ENCODE peak calls at places on chromosomes 2 and 18, in six cellular contexts. C, Q, W, I, E and A are unnamed samples. For H3K4me1, the result is how much of the 10 kb centered on the place peaks cover.

GRCh38 chr2:157107877-157108276 is 149.6 kb upstream of the GALNT5 start:
- DNase-seq in C (no peak), Q (no peak), W (no peak), I (no peak), E (peak), A (no peak)

GRCh38 chr18:55489034-55489741 is 98.8 kb downstream of the TCF4 start:
- DNase-seq in C (no peak), Q (no peak), W (no peak), I (no peak), E (no peak), A (no peak)

GRCh38 chr2:96267159-96267971 is 1.3 kb downstream of the CIAO1 start:
- DNase-seq in C (no peak), Q (no peak), W (peak), I (peak), E (peak), A (no peak)

GRCh38 chr2:49931243-49931642 is 776.9 kb upstream of the FSHR start:
- DNase-seq in C (no peak), Q (no peak), W (no peak), I (no peak), E (no peak), A (no peak)

GRCh38 chr2:37802106-37802791 is 122.8 kb upstream of the RMDN2 start:
- DNase-seq in C (no peak), Q (no peak), W (peak), I (peak), E (no peak), A (no peak)

GRCh38 chr18:48819276-48819675 is 131.5 kb downstream of the SMAD7 start:
- DNase-seq in C (peak), Q (no peak), W (no peak), I (peak), E (no peak), A (peak)

GRCh38 chr2:36253086-36253485 is 102.5 kb upstream of the CRIM1 start:
- DNase-seq in C (no peak), Q (no peak), W (no peak), I (no peak), E (no peak), A (no peak)

GRCh38 chr2:96151595-96152300 is 6.5 kb upstream of the DUSP2 start:
- DNase-seq in C (no peak), Q (no peak), W (peak), I (no peak), E (no peak), A (no peak)

GRCh38 chr18:26614374-26614773 is 66.0 kb upstream of the KCTD1 start:
- DNase-seq in C (no peak), Q (no peak), W (no peak), I (no peak), E (no peak), A (no peak)

GRCh38 chr2:137845422-137845821 is 118.9 kb upstream of the HNMT start:
- DNase-seq in C (no peak), Q (no peak), W (no peak), I (no peak), E (no peak), A (no peak)

GRCh38 chr2:85801871-85802270 is 48.1 kb downstream of the ATOH8 start:
- DNase-seq in C (no peak), Q (no peak), W (no peak), I (no peak), E (no peak), A (no peak)

GRCh38 chr2:71749671-71750101 is 296.3 kb downstream of the DYSF start:
- DNase-seq in C (peak), Q (no peak), W (no peak), I (no peak), E (no peak), A (no peak)

GRCh38 chr18:45724591-45724990 is 610 bp downstream of the SLC14A1 start:
- DNase-seq in C (no peak), Q (no peak), W (no peak), I (no peak), E (no peak), A (no peak)

GRCh38 chr2:190270298-190270697 is 49.3 kb downstream of the HIBCH start:
- DNase-seq in C (no peak), Q (no peak), W (no peak), I (no peak), E (peak), A (no peak)

GRCh38 chr2:8761529-8762164 is 75.8 kb downstream of the KIDINS220 start:
- DNase-seq in C (no peak), Q (no peak), W (no peak), I (no peak), E (peak), A (no peak)

GRCh38 chr2:196036442-196036841 is 32.2 kb downstream of the DNAH7 start:
- DNase-seq in C (no peak), Q (no peak), W (no peak), I (no peak), E (no peak), A (no peak)

GRCh38 chr18:45447364-45448265 is 167.7 kb upstream of the SLC14A2 start:
- DNase-seq in C (no peak), Q (no peak), W (no peak), I (no peak), E (no peak), A (no peak)

GRCh38 chr18:8117008-8117376 is 492.2 kb upstream of the RAB12 start:
- DNase-seq in C (no peak), Q (no peak), W (no peak), I (no peak), E (peak), A (no peak)

GRCh38 chr2:32945286-32945685 is 1.5 kb upstream of the LTBP1 start:
- DNase-seq in C (no peak), Q (no peak), W (no peak), I (no peak), E (no peak), A (no peak)

GRCh38 chr2:56522605-56523089 is 338.9 kb downstream of the CCDC85A start:
- DNase-seq in C (no peak), Q (no peak), W (peak), I (peak), E (peak), A (peak)

GRCh38 chr2:12624911-12625598 is 91.7 kb upstream of the TRIB2 start:
- DNase-seq in C (no peak), Q (no peak), W (no peak), I (no peak), E (no peak), A (no peak)

GRCh38 chr2:132621131-132621875 is 48.7 kb downstream of the LYPD1 start:
- DNase-seq in C (no peak), Q (no peak), W (peak), I (no peak), E (no peak), A (no peak)

GRCh38 chr2:30447149-30448045 is at the start of gene LCLAT1:
- DNase-seq in C (peak), Q (peak), W (peak), I (peak), E (peak), A (peak)

GRCh38 chr2:212843409-212844199 is 305.0 kb upstream of the ERBB4 start:
- DNase-seq in C (no peak), Q (no peak), W (no peak), I (no peak), E (peak), A (no peak)

GRCh38 chr2:237250599-237250998 is 163.4 kb downstream of the COL6A3 start:
- DNase-seq in C (no peak), Q (no peak), W (no peak), I (no peak), E (no peak), A (no peak)

GRCh38 chr2:201858267-201858666 is 51.9 kb downstream of the CDK15 start:
- DNase-seq in C (no peak), Q (no peak), W (no peak), I (no peak), E (no peak), A (no peak)

GRCh38 chr2:184835081-184835728 is 236.9 kb downstream of the ZNF804A start:
- DNase-seq in C (no peak), Q (no peak), W (no peak), I (no peak), E (peak), A (no peak)

GRCh38 chr18:25061345-25061744 is 290.6 kb downstream of the ZNF521 start:
- DNase-seq in C (no peak), Q (no peak), W (no peak), I (no peak), E (no peak), A (no peak)

GRCh38 chr2:95388091-95388692 is 14.3 kb upstream of the FAHD2A start:
- DNase-seq in C (peak), Q (no peak), W (no peak), I (no peak), E (no peak), A (no peak)

GRCh38 chr2:162731917-162732804 is 106.4 kb downstream of the KCNH7 start:
- DNase-seq in C (no peak), Q (no peak), W (no peak), I (no peak), E (no peak), A (no peak)

GRCh38 chr18:77862358-77862757 is 612.7 kb downstream of the GALR1 start:
- DNase-seq in C (no peak), Q (no peak), W (no peak), I (no peak), E (no peak), A (no peak)

GRCh38 chr2:85053802-85054201 is 79.4 kb upstream of the TCF7L1 start:
- DNase-seq in C (no peak), Q (no peak), W (no peak), I (no peak), E (no peak), A (no peak)

GRCh38 chr2:216057688-216058193 is 23.9 kb downstream of the PECR start:
- DNase-seq in C (no peak), Q (no peak), W (peak), I (peak), E (no peak), A (no peak)

GRCh38 chr2:136216073-136216472 is 98.1 kb upstream of the CXCR4 start:
- DNase-seq in C (no peak), Q (no peak), W (no peak), I (no peak), E (no peak), A (no peak)
- H3K4me1 ChIP-seq in C (under half), Q (under half), W (under half), I (under half), E (under half), A (under half)

GRCh38 chr2:42876280-42876840 is 84.0 kb upstream of the HAAO start:
- DNase-seq in C (peak), Q (no peak), W (no peak), I (no peak), E (peak), A (no peak)
- H3K4me1 ChIP-seq in C (under half), Q (under half), W (half or more), I (half or more), E (under half), A (under half)

GRCh38 chr2:222893716-222894115 is 32.9 kb downstream of the ACSL3 start:
- DNase-seq in C (no peak), Q (no peak), W (no peak), I (no peak), E (no peak), A (no peak)

GRCh38 chr2:222892321-222892720 is 31.5 kb downstream of the ACSL3 start:
- DNase-seq in C (no peak), Q (no peak), W (no peak), I (no peak), E (peak), A (no peak)

GRCh38 chr2:222897898-222898297 is 37.1 kb downstream of the ACSL3 start:
- DNase-seq in C (no peak), Q (no peak), W (no peak), I (no peak), E (no peak), A (no peak)

GRCh38 chr2:222891890-222892289 is 31.1 kb downstream of the ACSL3 start:
- DNase-seq in C (no peak), Q (no peak), W (no peak), I (no peak), E (peak), A (no peak)

GRCh38 chr2:222895143-222895542 is 34.3 kb downstream of the ACSL3 start:
- DNase-seq in C (no peak), Q (no peak), W (no peak), I (no peak), E (no peak), A (no peak)
- H3K4me1 ChIP-seq in C (under half), Q (under half), W (under half), I (under half), E (under half), A (half or more)

GRCh38 chr18:29305516-29305915 is 1128.6 kb upstream of the CDH2 start:
- DNase-seq in C (no peak), Q (no peak), W (no peak), I (no peak), E (no peak), A (no peak)
- H3K4me1 ChIP-seq in C (under half), Q (under half), W (under half), I (under half), E (under half), A (under half)

GRCh38 chr18:59665057-59666007 is 31.9 kb downstream of the CCBE1 start:
- DNase-seq in C (no peak), Q (no peak), W (no peak), I (no peak), E (peak), A (no peak)
- H3K4me1 ChIP-seq in C (under half), Q (under half), W (under half), I (under half), E (under half), A (under half)

DNA sequence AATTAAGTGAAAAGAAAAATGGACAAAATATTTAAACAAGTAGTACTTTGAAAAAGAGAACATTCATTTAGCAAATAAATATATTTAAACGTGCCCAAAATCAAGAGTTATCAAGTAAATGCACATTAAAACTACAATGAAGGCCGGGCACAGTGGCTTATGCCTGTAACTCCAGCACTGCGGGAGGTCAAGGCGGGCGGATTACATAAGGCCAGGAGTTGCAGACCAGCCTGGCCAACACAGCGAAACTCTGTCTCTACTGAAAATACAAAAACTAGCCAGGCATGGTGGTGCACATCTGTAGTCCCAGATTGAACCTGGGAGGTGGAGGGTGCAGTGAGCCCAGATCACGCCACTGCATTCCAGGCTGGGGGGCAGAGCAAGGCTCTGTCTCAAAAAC is 9.8 kb downstream of the STAM2 start:
- DNase-seq in C (no peak), Q (no peak), W (peak), I (no peak), E (no peak), A (no peak)
- H3K4me1 ChIP-seq in C (under half), Q (under half), W (under half), I (under half), E (under half), A (half or more)

GRCh38 chr2:230873670-230874401 is 9.1 kb downstream of the ITM2C start:
- DNase-seq in C (no peak), Q (no peak), W (no peak), I (no peak), E (no peak), A (no peak)
- H3K4me1 ChIP-seq in C (under half), Q (under half), W (under half), I (under half), E (under half), A (under half)

GRCh38 chr2:205731521-205731965 is 49.2 kb downstream of the NRP2 start:
- DNase-seq in C (no peak), Q (no peak), W (no peak), I (no peak), E (peak), A (no peak)
- H3K4me1 ChIP-seq in C (under half), Q (under half), W (under half), I (under half), E (under half), A (under half)

GRCh38 chr2:151247432-151247831 is 14.2 kb downstream of the RBM43 start:
- DNase-seq in C (no peak), Q (no peak), W (no peak), I (no peak), E (no peak), A (no peak)
- H3K4me1 ChIP-seq in C (under half), Q (under half), W (under half), I (under half), E (under half), A (under half)

GRCh38 chr2:134249755-134250154 is 4.1 kb upstream of the MGAT5 start:
- DNase-seq in C (no peak), Q (no peak), W (no peak), I (no peak), E (no peak), A (no peak)
- H3K4me1 ChIP-seq in C (under half), Q (under half), W (under half), I (half or more), E (under half), A (half or more)